ENCODE peak calls at places on chromosomes 3 and 15, in five cellular contexts. Y is K562, Z is HepG2, G is HCT116, P is GM12878. T is an unnamed sample.
A peak's percentile ranks its signal among the peaks of the same experiment; 100 is the strongest.

GRCh38 chr3:46469680-46470357 is 5.1 kb upstream of the LTF start:
- DNase-seq in Y (no peak), G (no peak), Z (no peak), P (no peak), T (no peak)

GRCh38 chr3:17800232-17800631 is 57.8 kb upstream of the TBC1D5 start:
- DNase-seq in Y (no peak), Z (no peak), G (no peak), P (no peak), T (no peak)

GRCh38 chr15:66477011-66477410 is 20.6 kb downstream of the SNAPC5 start:
- DNase-seq in P (no peak), Z (no peak), G (no peak), Y (no peak), T (no peak)

GRCh38 chr3:149736180-149737100 is 15.8 kb downstream of the COMMD2 start:
- DNase-seq in P (no peak), Z (peak; percentile 67), G (peak; percentile 40), Y (no peak), T (no peak)

GRCh38 chr3:17550624-17551023 is 191.8 kb downstream of the TBC1D5 start:
- DNase-seq in G (no peak), Z (no peak), P (no peak), Y (no peak), T (no peak)

GRCh38 chr15:55784284-55784683 is 41.3 kb upstream of the PRTG start:
- DNase-seq in Z (no peak), Y (no peak), G (no peak), P (no peak), T (no peak)

GRCh38 chr15:39127151-39127815 is 453.6 kb upstream of the THBS1 start:
- DNase-seq in Y (peak; percentile 14), G (no peak), Z (no peak), P (no peak), T (no peak)

GRCh38 chr3:70849911-70850699 is 537.7 kb upstream of the MDFIC2 start:
- DNase-seq in Y (no peak), P (no peak), G (peak; percentile 3), Z (no peak), T (no peak)

GRCh38 chr3:51703026-51703775 is 3.7 kb upstream of the GRM2 start:
- DNase-seq in Y (no peak), G (no peak), P (no peak), Z (no peak), T (no peak)

DNA sequence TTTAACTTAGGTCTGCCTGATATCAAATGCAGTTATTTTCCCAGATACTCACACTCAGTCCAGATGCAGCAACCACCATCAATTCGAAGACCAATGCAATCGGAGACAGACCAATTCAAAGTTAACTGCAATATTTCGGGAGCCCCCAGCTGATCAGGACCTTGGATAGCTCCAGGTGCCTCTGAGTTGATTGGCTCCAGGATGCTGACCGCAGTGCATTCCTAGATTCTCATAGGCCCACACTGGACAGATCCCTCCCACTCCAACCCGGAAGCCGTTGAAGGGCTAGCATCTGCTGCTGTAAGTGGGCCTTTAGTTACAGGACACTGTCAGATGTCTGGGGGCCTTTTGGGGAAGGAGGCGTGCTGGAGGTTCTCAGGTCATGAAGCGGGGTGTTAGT is 89.5 kb upstream of the ATP2B2 start:
- DNase-seq in G (peak; percentile 62), Z (peak; percentile 56), P (peak; percentile 5), Y (peak; percentile 96), T (peak; percentile 57)
- TF ChIP-seq SP1 in G (peak; percentile 84), Z (no peak), P (peak; percentile 55), Y (no peak), T (peak; percentile 98)

DNA sequence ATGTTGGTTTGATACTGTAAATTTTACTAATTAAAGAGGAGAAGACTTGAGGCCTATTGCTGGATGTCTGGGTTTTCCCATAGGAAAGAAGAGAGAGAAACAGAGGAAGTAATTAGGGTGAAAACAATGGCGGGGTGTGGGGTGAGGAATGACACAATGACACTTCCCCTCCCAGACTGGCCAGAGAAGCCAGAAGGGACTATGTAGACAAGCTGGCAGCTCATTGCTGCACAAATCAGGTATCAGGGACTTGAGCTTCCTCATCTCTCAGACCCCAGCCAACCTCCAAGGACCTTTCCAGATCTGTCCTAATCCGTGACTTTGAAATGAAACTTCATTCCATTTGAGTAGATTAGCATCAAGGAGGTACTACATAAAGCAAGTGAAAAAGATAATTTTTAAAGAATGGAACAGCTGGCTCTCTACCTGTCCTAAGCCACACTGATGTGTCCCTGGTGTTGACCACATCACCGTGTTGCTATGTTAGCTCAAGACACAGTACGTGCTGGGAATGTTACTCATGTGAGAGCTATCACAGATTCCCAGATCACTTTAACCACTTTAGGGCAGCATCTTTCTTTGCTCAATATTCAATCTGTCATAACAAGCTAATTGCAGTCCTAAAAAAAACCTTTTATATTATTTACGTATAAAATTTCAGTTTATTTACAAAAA is 22.2 kb downstream of the TMEM212 start:
- DNase-seq in G (no peak), Z (no peak), P (no peak), Y (no peak), T (no peak)
- H3K4me1 ChIP-seq in G (no peaks in the 10 kb centered on the region), Z (peaks cover 19% of the 10 kb centered on the region), P (no peaks in the 10 kb centered on the region), Y (no peaks in the 10 kb centered on the region), T (no peaks in the 10 kb centered on the region)

DNA sequence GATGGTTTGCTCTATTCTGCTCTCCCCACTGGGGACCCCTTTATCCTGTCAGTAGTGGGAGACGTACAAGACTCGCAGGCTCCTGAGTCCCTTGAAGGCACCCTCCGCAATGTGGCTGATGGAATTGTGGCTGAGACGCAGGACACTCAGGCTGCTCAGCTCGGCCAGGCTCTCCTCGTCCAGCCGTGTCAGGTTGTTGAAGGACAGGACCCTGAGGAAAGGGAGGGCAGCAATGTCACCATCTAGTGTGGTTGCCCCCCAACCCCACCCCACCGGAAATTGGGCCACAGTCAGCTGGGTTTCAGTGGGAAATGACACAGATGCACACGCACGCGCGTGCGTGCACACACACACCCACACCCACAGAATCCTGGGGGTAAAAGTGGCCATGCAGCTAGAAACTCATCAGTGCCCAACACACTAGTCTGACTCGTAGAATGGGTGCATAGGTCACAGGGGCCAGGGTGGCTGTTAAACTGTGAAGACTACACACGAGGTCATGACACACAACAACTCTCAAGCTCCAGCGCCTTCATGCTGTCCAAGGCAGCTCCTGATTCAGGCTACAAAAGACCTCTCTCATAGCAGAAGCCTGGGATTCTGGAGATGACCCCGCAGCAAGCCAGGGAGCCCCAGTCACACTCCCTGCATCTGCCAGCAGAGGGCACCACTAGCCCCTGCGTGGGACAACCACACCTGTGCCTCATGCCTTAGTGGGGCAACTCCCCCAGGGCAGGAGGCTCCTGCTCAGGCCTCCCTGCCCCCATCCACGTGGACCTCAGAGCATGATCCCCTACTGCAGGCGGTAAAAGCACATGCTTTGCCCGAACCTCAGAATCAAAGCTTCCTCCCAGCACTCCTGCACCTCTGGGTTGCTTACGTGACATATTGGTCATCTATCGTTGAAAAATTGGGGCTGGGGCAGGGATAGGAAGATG is 93.3 kb downstream of the LRIG1 start:
- DNase-seq in Y (peak; percentile 74), P (no peak), Z (peak; percentile 48), G (peak; percentile 19), T (peak; percentile 76)
- TF ChIP-seq SP1 in Y (no peak), P (no peak), Z (no peak), G (no peak), T (no peak)

GRCh38 chr3:37668831-37669610 is 192.7 kb upstream of the CTDSPL start:
- DNase-seq in G (no peak), Z (no peak), P (no peak), Y (no peak), T (no peak)

GRCh38 chr3:37673391-37673790 is 188.3 kb upstream of the CTDSPL start:
- DNase-seq in P (no peak), Y (no peak), Z (no peak), G (no peak), T (no peak)

GRCh38 chr3:37668431-37668830 is 193.2 kb upstream of the CTDSPL start:
- DNase-seq in P (no peak), Z (no peak), Y (no peak), G (no peak), T (no peak)

GRCh38 chr3:37671926-37672325 is 189.8 kb upstream of the CTDSPL start:
- DNase-seq in Z (no peak), Y (no peak), P (no peak), G (no peak), T (no peak)

DNA sequence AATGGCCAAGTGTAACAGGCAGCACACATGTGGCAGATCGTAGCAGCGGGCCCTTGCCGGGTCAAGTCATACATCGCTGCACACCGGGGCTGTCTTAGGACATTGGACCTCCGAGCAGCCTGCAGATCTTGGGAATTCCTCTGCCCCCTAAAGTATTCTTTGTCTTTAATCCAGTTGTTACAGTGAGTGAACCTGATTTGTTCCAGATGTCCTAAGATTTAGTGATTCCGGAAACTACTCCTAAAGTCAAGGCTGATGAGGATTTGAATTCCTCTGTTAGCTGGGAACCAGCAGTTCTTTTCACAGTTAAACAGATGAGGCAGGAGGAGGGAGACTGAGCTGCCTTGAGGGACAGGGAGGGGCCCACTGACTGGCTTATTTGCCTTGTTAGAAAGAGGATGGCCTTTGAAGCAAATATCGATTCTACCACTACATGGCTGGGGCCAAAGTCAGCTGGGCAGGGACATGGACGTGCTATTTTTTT is 190.6 kb upstream of the CTDSPL start:
- DNase-seq in G (no peak), Z (no peak), Y (no peak), P (no peak), T (no peak)
- H3K4me1 ChIP-seq in G (no peaks in the 10 kb centered on the region), Z (no peaks in the 10 kb centered on the region), Y (no peaks in the 10 kb centered on the region), P (no peaks in the 10 kb centered on the region), T (peaks cover 7% of the 10 kb centered on the region)

DNA sequence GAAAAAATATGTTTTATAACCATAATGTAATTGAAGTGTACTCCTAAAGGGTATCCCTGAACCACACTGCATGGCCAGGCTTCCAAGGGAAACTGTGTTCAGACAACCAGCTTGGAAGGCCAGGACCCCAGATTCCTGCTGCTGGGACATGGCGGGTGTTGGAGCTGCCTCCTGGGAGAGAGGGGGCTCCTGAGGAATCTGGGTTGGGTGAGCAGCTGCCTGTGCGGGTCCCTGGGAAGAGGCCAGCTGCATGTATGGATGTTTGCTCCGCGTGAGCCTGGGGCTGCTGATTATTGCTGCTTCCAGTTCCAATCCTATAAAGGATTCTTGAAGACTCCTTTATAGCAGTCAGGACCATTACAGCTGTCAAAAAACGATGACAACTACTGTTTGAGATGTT is 348.6 kb upstream of the ICE2 start:
- DNase-seq in G (no peak), Y (no peak), Z (no peak), P (no peak), T (no peak)
- TF ChIP-seq SP1 in G (no peak), Y (no peak), Z (no peak), P (no peak), T (no peak)

GRCh38 chr3:11606865-11607440 is 36.8 kb downstream of the VGLL4 start:
- DNase-seq in G (no peak), Y (no peak), P (no peak), Z (no peak), T (no peak)
- H3K4me1 ChIP-seq in G (peaks cover 1% of the 10 kb centered on the region), Y (peaks cover 5% of the 10 kb centered on the region), P (peaks cover 10% of the 10 kb centered on the region), Z (peaks cover 43% of the 10 kb centered on the region), T (peaks cover 12% of the 10 kb centered on the region)

DNA sequence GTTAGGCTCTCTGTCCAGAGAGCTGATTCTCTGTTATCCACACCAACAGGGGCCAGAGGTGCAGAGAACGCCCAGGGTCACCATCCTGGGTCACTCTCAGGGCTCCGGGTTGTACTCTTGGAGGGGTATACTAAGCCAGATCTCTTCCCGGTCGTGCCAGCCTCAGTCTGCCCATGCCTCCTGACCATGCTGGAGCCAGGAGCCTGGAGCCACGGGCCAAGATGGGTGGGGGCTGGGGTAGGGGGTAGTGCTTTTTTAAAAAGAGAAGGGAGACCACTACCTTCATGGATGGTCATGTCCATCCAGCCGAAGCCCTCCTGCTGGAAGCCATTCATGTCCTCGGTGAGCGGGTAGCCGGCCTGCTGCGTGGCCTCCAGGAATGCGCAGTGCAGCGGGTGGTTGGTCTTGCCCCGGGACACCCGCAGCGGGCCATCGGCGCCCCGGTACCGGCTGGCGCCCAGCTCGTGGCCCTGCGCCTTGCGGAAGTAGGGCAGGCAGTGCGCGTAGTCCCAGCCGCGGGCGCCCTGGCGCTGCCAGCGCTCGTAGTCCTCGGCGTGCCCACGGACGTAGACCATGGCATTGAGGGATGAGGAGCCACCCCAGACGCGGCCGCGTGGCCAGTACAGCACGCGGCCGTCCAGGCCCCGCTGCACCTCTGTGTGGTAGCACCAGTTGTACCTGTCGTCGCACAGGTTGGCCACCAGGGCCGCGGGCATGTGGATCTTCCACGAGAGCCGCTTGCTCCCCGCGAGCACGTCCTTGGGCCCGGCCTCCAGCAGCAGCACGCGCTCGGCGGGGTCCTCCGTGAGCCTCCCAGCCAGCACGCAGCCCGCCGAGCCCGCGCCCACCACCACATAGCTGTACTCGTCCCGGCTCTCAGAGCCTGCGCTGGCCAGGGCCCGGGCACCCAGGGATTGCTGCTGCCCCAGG is 22.9 kb downstream of the CHDH start:
- DNase-seq in G (no peak), Y (no peak), Z (no peak), P (no peak), T (no peak)
- TF ChIP-seq SP1 in G (no peak), Y (no peak), Z (no peak), P (no peak), T (no peak)